ENCODE peak calls at places on chromosomes 13 and 19, in ten cellular contexts. Y is HFFc6, J is WTC11, R is AG10803, D is tibial nerve, X is fibroblast of the aortic adventitia, F is uterus, G is heart right ventricle, S is kidney, E is left ventricle myocardium inferior. B is an unnamed sample.

GRCh38 chr19:47158879-47159509 is 28.4 kb downstream of the SAE1 start:
- DNase-seq in Y (no peak), J (no peak), R (peak; percentile 48), D (no peak), X (no peak), F (no peak), G (no peak), S (no peak), E (no peak), B (peak; percentile 34)

GRCh38 chr13:112943309-112944125 is 25.5 kb upstream of the MCF2L start:
- DNase-seq in Y (no peak), J (peak; percentile 65), R (no peak), D (no peak), X (peak; percentile 5), F (peak; percentile 21), G (peak; percentile 24), S (peak; percentile 86), E (peak; percentile 55), B (peak; percentile 19)

GRCh38 chr19:58067240-58067912 is 8.3 kb downstream of the ZNF135 start:
- DNase-seq in Y (no peak), J (no peak), R (no peak), D (no peak), X (no peak), F (no peak), G (no peak), S (peak; percentile 10), E (no peak), B (no peak)

GRCh38 chr19:7864719-7865074 is 9.5 kb downstream of the PRR36 start:
- DNase-seq in Y (no peak), J (no peak), R (no peak), D (no peak), X (no peak), F (no peak), G (no peak), S (peak; percentile 57), E (no peak), B (no peak)

GRCh38 chr13:113162783-113163685 is 4.6 kb downstream of the PROZ start:
- DNase-seq in Y (no peak), J (no peak), R (no peak), D (no peak), X (no peak), F (no peak), G (no peak), S (peak; percentile 71), E (no peak), B (no peak)

GRCh38 chr13:30319130-30319529 is 11.8 kb upstream of the KATNAL1 start:
- DNase-seq in Y (no peak), J (no peak), R (no peak), D (no peak), X (no peak), F (no peak), G (no peak), S (no peak), E (no peak), B (no peak)

GRCh38 chr19:52007436-52007804 is 591 bp downstream of the ZNF615 start:
- DNase-seq in Y (no peak), J (peak; percentile 27), R (peak; percentile 5), D (no peak), X (peak; percentile 7), F (no peak), G (no peak), S (no peak), E (no peak), B (no peak)

GRCh38 chr19:44846455-44847143 is 502 bp downstream of the NECTIN2 start:
- DNase-seq in Y (no peak), J (peak; percentile 94), R (peak; percentile 39), D (no peak), X (peak; percentile 23), F (peak; percentile 53), G (peak; percentile 51), S (peak; percentile 80), E (no peak), B (peak; percentile 47)

GRCh38 chr13:47794963-47795362 is 206.1 kb downstream of the SUCLA2 start:
- DNase-seq in Y (no peak), J (no peak), R (peak; percentile 6), D (no peak), X (peak; percentile 11), F (no peak), G (no peak), S (no peak), E (no peak), B (peak; percentile 16)

GRCh38 chr13:99224019-99224418 is 23.4 kb downstream of the UBAC2 start:
- DNase-seq in Y (no peak), J (no peak), R (no peak), D (no peak), X (no peak), F (no peak), G (no peak), S (no peak), E (no peak), B (no peak)

GRCh38 chr13:49303533-49304252 is 56.0 kb downstream of the CDADC1 start:
- DNase-seq in Y (no peak), J (no peak), R (no peak), D (no peak), X (no peak), F (no peak), G (no peak), S (no peak), E (no peak), B (no peak)

GRCh38 chr13:113207890-113208423 is 512 bp downstream of the PCID2 start:
- DNase-seq in Y (peak; percentile 45), J (peak; percentile 50), R (peak; percentile 54), D (no peak), X (peak; percentile 46), F (no peak), G (no peak), S (no peak), E (peak; percentile 35), B (peak; percentile 59)

GRCh38 chr19:54231077-54231931 is 8.5 kb upstream of the LILRB3 start:
- DNase-seq in Y (peak; percentile 64), J (peak; percentile 83), R (peak; percentile 68), D (peak; percentile 69), X (peak; percentile 82), F (peak; percentile 83), G (peak; percentile 87), S (peak; percentile 94), E (peak; percentile 84), B (peak; percentile 81)

GRCh38 chr13:100130092-100130491 is 41.2 kb downstream of the PCCA start:
- DNase-seq in Y (no peak), J (no peak), R (peak; percentile 18), D (no peak), X (peak; percentile 18), F (no peak), G (peak; percentile 20), S (no peak), E (no peak), B (no peak)

GRCh38 chr13:98144501-98145350 is 1.8 kb downstream of the FARP1 start:
- DNase-seq in Y (peak; percentile 72), J (peak; percentile 52), R (peak; percentile 69), D (no peak), X (peak; percentile 45), F (no peak), G (no peak), S (no peak), E (no peak), B (peak; percentile 79)

DNA sequence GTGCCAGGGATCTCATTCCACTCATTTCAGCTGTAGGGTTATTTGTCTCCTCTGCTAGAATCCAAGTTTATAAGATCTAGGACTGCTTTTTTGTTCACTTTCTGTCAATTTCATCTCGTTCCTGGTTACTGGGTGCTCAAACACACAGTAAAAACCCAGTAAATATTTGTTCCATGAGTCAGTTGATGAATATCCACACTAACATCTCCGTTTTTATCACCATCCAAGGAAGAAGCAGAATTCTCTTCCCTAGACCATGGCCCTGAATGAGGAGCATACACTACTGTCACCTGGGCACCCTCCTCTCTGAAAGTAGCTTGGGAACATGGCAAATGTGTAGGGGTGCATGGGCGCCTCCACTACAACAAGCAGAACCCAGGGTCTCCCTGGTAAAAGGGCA is 390.8 kb downstream of the FOXO1 start:
- DNase-seq in Y (peak; percentile 58), J (no peak), R (peak; percentile 18), D (no peak), X (peak; percentile 28), F (no peak), G (no peak), S (no peak), E (no peak), B (peak; percentile 44)
- TF ChIP-seq CTCF in Y (no peak), J (no peak), R (no peak), D (no peak), X (no peak), F (no peak), G (no peak), S (no peak), E (no peak), B (no peak)

GRCh38 chr19:18419195-18419698 is at the start of gene SSBP4:
- DNase-seq in Y (peak; percentile 57), J (peak; percentile 69), R (peak; percentile 76), D (no peak), X (peak; percentile 66), F (peak; percentile 80), G (peak; percentile 69), S (peak; percentile 92), E (peak; percentile 81), B (peak; percentile 80)
- TF ChIP-seq CTCF in Y (peak; percentile 51), J (no peak), R (no peak), D (peak; percentile 32), X (peak; percentile 30), F (peak; percentile 50), G (no peak), S (peak; percentile 33), E (peak; percentile 67), B (peak; percentile 14)

GRCh38 chr13:20118268-20119140 is 42.3 kb downstream of the GJA3 start:
- DNase-seq in Y (no peak), J (peak; percentile 46), R (peak; percentile 55), D (no peak), X (peak; percentile 39), F (peak; percentile 36), G (peak; percentile 62), S (peak; percentile 89), E (peak; percentile 48), B (peak; percentile 60)
- TF ChIP-seq CTCF in Y (no peak), J (no peak), R (no peak), D (no peak), X (no peak), F (no peak), G (peak; percentile 38), S (no peak), E (no peak), B (no peak)

GRCh38 chr19:33771308-33772101 is 25.2 kb upstream of the KCTD15 start:
- DNase-seq in Y (peak; percentile 32), J (peak; percentile 81), R (peak; percentile 48), D (no peak), X (peak; percentile 57), F (peak; percentile 47), G (peak; percentile 58), S (peak; percentile 85), E (peak; percentile 67), B (peak; percentile 62)

GRCh38 chr19:33770107-33770506 is 26.6 kb upstream of the KCTD15 start:
- DNase-seq in Y (no peak), J (no peak), R (no peak), D (no peak), X (no peak), F (no peak), G (no peak), S (no peak), E (no peak), B (no peak)

GRCh38 chr19:33766623-33767022 is 30.0 kb upstream of the KCTD15 start:
- DNase-seq in Y (no peak), J (no peak), R (no peak), D (no peak), X (no peak), F (no peak), G (no peak), S (no peak), E (no peak), B (no peak)

GRCh38 chr19:33769208-33769607 is 27.5 kb upstream of the KCTD15 start:
- DNase-seq in Y (no peak), J (no peak), R (no peak), D (no peak), X (no peak), F (no peak), G (no peak), S (no peak), E (no peak), B (no peak)

GRCh38 chr19:33767898-33768413 is 28.7 kb upstream of the KCTD15 start:
- DNase-seq in Y (no peak), J (peak; percentile 91), R (no peak), D (no peak), X (peak; percentile 10), F (no peak), G (no peak), S (no peak), E (no peak), B (peak; percentile 41)
- TF ChIP-seq CTCF in Y (peak; percentile 63), J (no peak), R (peak; percentile 31), D (no peak), X (no peak), F (no peak), G (peak; percentile 14), S (no peak), E (peak; percentile 20), B (peak; percentile 28)

B was measured in fibroblast of villous mesenchyme.